ENCODE peak calls at places on chromosomes 4 and X, in five cellular contexts. J is adrenal gland, X is colonic mucosa, F is AG04450, R is ascending aorta. C is an unnamed sample.

GRCh38 chrX:39757971-39758370 is 339.8 kb downstream of the BCOR start:
- DNase-seq in J (no peak), X (no peak), F (no peak), R (no peak), C (peak)

GRCh38 chr4:113331811-113332210 is 282.4 kb downstream of the ANK2 start:
- DNase-seq in J (no peak), X (no peak), F (no peak), R (no peak), C (no peak)

GRCh38 chrX:49754238-49754857 is 58.6 kb upstream of the PAGE1 start:
- DNase-seq in J (peak), X (peak), F (peak), R (no peak), C (peak)

GRCh38 chrX:111168314-111168713 is 72.3 kb downstream of the PAK3 start:
- DNase-seq in J (no peak), X (no peak), F (no peak), R (no peak), C (peak)

GRCh38 chr4:3674479-3674851 is 91.7 kb upstream of the ADRA2C start:
- DNase-seq in J (peak), X (no peak), F (no peak), R (no peak), C (no peak)

GRCh38 chrX:109886122-109886761 is 116.7 kb upstream of the TMEM164 start:
- DNase-seq in J (peak), X (peak), F (no peak), R (no peak), C (peak)

GRCh38 chr4:14184265-14184664 is 556.7 kb upstream of the BOD1L1 start:
- DNase-seq in J (peak), X (no peak), F (no peak), R (no peak), C (peak)

GRCh38 chr4:150078996-150079581 is 844 bp downstream of the DCLK2 start:
- DNase-seq in J (peak), X (peak), F (no peak), R (peak), C (peak)

GRCh38 chr4:76562851-76563803 is 128.1 kb downstream of the SHROOM3 start:
- DNase-seq in J (no peak), X (no peak), F (no peak), R (no peak), C (no peak)

GRCh38 chrX:10104958-10105658 is 51.7 kb upstream of the CLCN4 start:
- DNase-seq in J (no peak), X (no peak), F (no peak), R (no peak), C (no peak)

GRCh38 chr4:35151816-35152572 is 1092.3 kb downstream of the ARAP2 start:
- DNase-seq in J (no peak), X (no peak), F (no peak), R (no peak), C (peak)

DNA sequence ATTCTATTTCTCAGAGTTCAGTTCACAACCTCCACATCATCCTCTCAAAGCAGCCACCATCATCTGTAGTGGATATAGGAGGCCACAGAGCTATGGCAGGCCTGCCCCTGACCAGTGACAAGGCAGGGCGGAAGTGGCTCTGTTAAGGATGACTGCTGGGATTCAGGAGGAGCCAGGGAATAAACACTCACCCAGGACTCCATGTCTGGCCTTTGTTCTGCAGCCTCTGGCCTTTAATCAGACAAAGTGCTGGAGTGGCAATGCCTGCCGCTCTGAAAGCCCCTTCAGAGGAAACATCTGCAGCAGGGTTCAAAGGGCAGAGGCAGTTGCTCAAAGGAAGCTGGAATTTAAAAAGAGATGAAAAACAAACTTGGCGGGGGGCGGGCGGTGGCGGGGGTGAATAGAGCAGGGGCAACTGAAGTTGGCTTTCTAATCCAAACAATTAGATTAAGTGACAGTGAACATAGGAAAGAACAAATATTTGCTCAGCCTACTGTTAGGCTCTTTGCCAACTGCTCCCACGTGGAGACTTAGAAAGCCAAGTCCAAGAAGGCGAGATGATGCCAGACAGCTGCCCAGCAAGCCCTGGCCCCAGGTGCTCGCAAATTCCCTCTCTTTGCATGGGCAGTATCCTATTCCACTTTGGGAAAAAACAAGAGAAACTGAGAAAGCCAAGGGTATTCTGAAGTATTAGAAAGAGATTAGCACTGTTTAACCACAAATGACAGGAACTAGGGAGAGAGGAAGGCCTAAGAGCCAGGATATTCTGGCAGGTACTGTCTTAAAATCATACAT is 5.5 kb downstream of the MPP1 start:
- DNase-seq in J (peak), X (peak), F (no peak), R (no peak), C (peak)
- H3K4me3 ChIP-seq in J (no peak), X (no peak), F (no peak), R (no peak), C (no peak)

GRCh38 chr4:110621839-110622751 is 782 bp downstream of the PITX2 start:
- DNase-seq in J (no peak), X (no peak), F (no peak), R (no peak), C (peak)

GRCh38 chr4:110622841-110623709 is at the start of gene PITX2:
- DNase-seq in J (peak), X (peak), F (peak), R (peak), C (peak)

GRCh38 chr4:110624904-110625494 is 2.1 kb upstream of the PITX2 start:
- DNase-seq in J (no peak), X (no peak), F (no peak), R (no peak), C (peak)

GRCh38 chr4:110624016-110624770 is 1.3 kb upstream of the PITX2 start:
- DNase-seq in J (no peak), X (no peak), F (no peak), R (no peak), C (no peak)

GRCh38 chr4:110623710-110624015 is 786 bp upstream of the PITX2 start:
- DNase-seq in J (no peak), X (no peak), F (no peak), R (no peak), C (no peak)
- H3K4me3 ChIP-seq in J (no peak), X (no peak), F (no peak), R (no peak), C (no peak)

GRCh38 chr4:8043596-8043995 is 103.9 kb upstream of the AFAP1 start:
- DNase-seq in J (no peak), X (no peak), F (no peak), R (no peak), C (no peak)

GRCh38 chr4:8039290-8039689 is 99.6 kb upstream of the AFAP1 start:
- DNase-seq in J (peak), X (no peak), F (no peak), R (no peak), C (peak)

GRCh38 chr4:8040607-8041006 is 100.9 kb upstream of the AFAP1 start:
- DNase-seq in J (peak), X (no peak), F (no peak), R (no peak), C (no peak)

GRCh38 chr4:8044244-8044643 is 104.6 kb upstream of the AFAP1 start:
- DNase-seq in J (no peak), X (no peak), F (no peak), R (no peak), C (no peak)

GRCh38 chr4:8041868-8042267 is 102.2 kb upstream of the AFAP1 start:
- DNase-seq in J (no peak), X (no peak), F (no peak), R (no peak), C (no peak)
- H3K4me3 ChIP-seq in J (no peak), X (no peak), F (no peak), R (no peak), C (no peak)

DNA sequence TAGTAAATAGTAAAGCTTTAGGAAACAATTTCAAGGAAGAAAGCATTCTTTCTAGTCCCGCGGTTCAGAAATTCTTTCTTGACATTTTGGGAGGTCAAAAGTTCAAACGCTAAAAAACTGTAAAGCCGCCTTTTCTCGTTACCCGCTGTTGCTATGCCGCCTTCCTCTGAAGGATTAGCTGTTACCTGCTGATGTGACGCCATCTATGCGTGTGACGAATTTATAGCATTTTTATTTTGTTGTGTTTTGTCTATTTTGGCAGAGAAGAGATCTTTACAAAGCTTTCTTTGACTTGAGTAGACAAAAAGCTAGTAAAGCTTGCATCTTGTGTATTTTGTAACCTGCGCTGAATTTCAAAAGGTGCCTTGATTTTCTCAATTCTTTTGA is 106.2 kb upstream of the STOX2 start:
- DNase-seq in J (no peak), X (no peak), F (no peak), R (no peak), C (peak)
- H3K4me3 ChIP-seq in J (peak), X (no peak), F (no peak), R (no peak), C (peak)

GRCh38 chr4:100516225-100516624 is 1.6 kb downstream of the EMCN start:
- DNase-seq in J (no peak), X (no peak), F (no peak), R (no peak), C (no peak)
- H3K4me3 ChIP-seq in J (peak), X (no peak), F (no peak), R (no peak), C (no peak)

GRCh38 chrX:71252221-71252620 is 1.7 kb downstream of the ZMYM3 start:
- DNase-seq in J (no peak), X (no peak), F (no peak), R (no peak), C (no peak)
- H3K4me3 ChIP-seq in J (peak), X (no peak), F (peak), R (no peak), C (peak)

GRCh38 chrX:3175659-3176438 is 134.6 kb downstream of the ARSF start:
- DNase-seq in J (no peak), X (no peak), F (no peak), R (no peak), C (no peak)
- H3K4me3 ChIP-seq in J (no peak), X (no peak), F (no peak), R (no peak), C (no peak)

GRCh38 chrX:1351981-1352714 is 15.6 kb downstream of the IL3RA start:
- DNase-seq in J (no peak), X (no peak), F (no peak), R (no peak), C (no peak)
- H3K4me3 ChIP-seq in J (no peak), X (no peak), F (no peak), R (no peak), C (no peak)

C was measured in neural progenitor cell.